ENCODE peak calls at places on chromosome 18, in five cellular contexts. One of them, this sample, is unnamed.

GRCh38 chr18:44626807-44627206 is 53.9 kb upstream of the SETBP1 start:
- DNase-seq in epithelial cell of proximal tubule: no peak
- DNase-seq in CD8-positive, alpha-beta T cell: no peak
- DNase-seq in neural crest cell: no peak
- DNase-seq in AG10803: no peak
- DNase-seq in this sample: no peak

GRCh38 chr18:78799382-78800089 is 180.1 kb upstream of the SALL3 start:
- DNase-seq in neural crest cell: no peak
- DNase-seq in CD8-positive, alpha-beta T cell: no peak
- DNase-seq in epithelial cell of proximal tubule: no peak
- DNase-seq in AG10803: no peak
- DNase-seq in this sample: no peak

GRCh38 chr18:5447442-5447841 is 96.4 kb downstream of the EPB41L3 start:
- DNase-seq in AG10803: no peak
- DNase-seq in CD8-positive, alpha-beta T cell: no peak
- DNase-seq in epithelial cell of proximal tubule: no peak
- DNase-seq in neural crest cell: no peak
- DNase-seq in this sample: no peak

GRCh38 chr18:79442508-79443221 is 46.9 kb downstream of the NFATC1 start:
- DNase-seq in AG10803: peak; percentile 60
- DNase-seq in CD8-positive, alpha-beta T cell: no peak
- DNase-seq in epithelial cell of proximal tubule: no peak
- DNase-seq in neural crest cell: no peak
- DNase-seq in this sample: peak; percentile 28

GRCh38 chr18:55763805-55764204 is 175.8 kb upstream of the TCF4 start:
- DNase-seq in neural crest cell: no peak
- DNase-seq in CD8-positive, alpha-beta T cell: no peak
- DNase-seq in epithelial cell of proximal tubule: no peak
- DNase-seq in AG10803: peak; percentile 6
- DNase-seq in this sample: no peak

GRCh38 chr18:27400001-27400400 is 214.9 kb upstream of the CHST9 start:
- DNase-seq in AG10803: no peak
- DNase-seq in epithelial cell of proximal tubule: no peak
- DNase-seq in CD8-positive, alpha-beta T cell: no peak
- DNase-seq in neural crest cell: no peak
- DNase-seq in this sample: no peak

GRCh38 chr18:67041334-67041733 is 437.4 kb upstream of the CDH19 start:
- DNase-seq in neural crest cell: no peak
- DNase-seq in epithelial cell of proximal tubule: no peak
- DNase-seq in CD8-positive, alpha-beta T cell: no peak
- DNase-seq in AG10803: no peak
- DNase-seq in this sample: no peak

GRCh38 chr18:48408111-48408726 is 964 bp downstream of the ZBTB7C start:
- DNase-seq in neural crest cell: no peak
- DNase-seq in CD8-positive, alpha-beta T cell: no peak
- DNase-seq in AG10803: no peak
- DNase-seq in epithelial cell of proximal tubule: no peak
- DNase-seq in this sample: peak; percentile 3

GRCh38 chr18:58190842-58191530 is 147.0 kb downstream of the NEDD4L start:
- DNase-seq in neural crest cell: no peak
- DNase-seq in CD8-positive, alpha-beta T cell: no peak
- DNase-seq in epithelial cell of proximal tubule: no peak
- DNase-seq in AG10803: no peak
- DNase-seq in this sample: no peak

GRCh38 chr18:9736942-9737813 is 29.1 kb downstream of the RAB31 start:
- DNase-seq in neural crest cell: no peak
- DNase-seq in CD8-positive, alpha-beta T cell: no peak
- DNase-seq in epithelial cell of proximal tubule: no peak
- DNase-seq in AG10803: peak; percentile 52
- DNase-seq in this sample: no peak

GRCh38 chr18:8242306-8242705 is 366.9 kb upstream of the RAB12 start:
- DNase-seq in epithelial cell of proximal tubule: no peak
- DNase-seq in AG10803: no peak
- DNase-seq in CD8-positive, alpha-beta T cell: no peak
- DNase-seq in neural crest cell: no peak
- DNase-seq in this sample: no peak

GRCh38 chr18:74197705-74198341 is 49.5 kb downstream of the TIMM21 start:
- DNase-seq in epithelial cell of proximal tubule: no peak
- DNase-seq in CD8-positive, alpha-beta T cell: no peak
- DNase-seq in AG10803: no peak
- DNase-seq in neural crest cell: no peak
- DNase-seq in this sample: no peak

GRCh38 chr18:57649536-57650495 is 28.2 kb upstream of the NARS1 start:
- DNase-seq in neural crest cell: no peak
- DNase-seq in AG10803: peak; percentile 85
- DNase-seq in epithelial cell of proximal tubule: peak; percentile 47
- DNase-seq in CD8-positive, alpha-beta T cell: no peak
- DNase-seq in this sample: no peak

GRCh38 chr18:59070181-59070912 is 69.3 kb upstream of the SEC11C start:
- DNase-seq in neural crest cell: peak; percentile 96
- DNase-seq in CD8-positive, alpha-beta T cell: peak; percentile 64
- DNase-seq in AG10803: peak; percentile 76
- DNase-seq in epithelial cell of proximal tubule: no peak
- DNase-seq in this sample: peak; percentile 87

GRCh38 chr18:11850821-11851155 is 425 bp upstream of the CHMP1B start:
- DNase-seq in epithelial cell of proximal tubule: peak; percentile 52
- DNase-seq in AG10803: peak; percentile 80
- DNase-seq in neural crest cell: no peak
- DNase-seq in CD8-positive, alpha-beta T cell: no peak
- DNase-seq in this sample: no peak

GRCh38 chr18:2448565-2449151 is 122.6 kb downstream of the METTL4 start:
- DNase-seq in epithelial cell of proximal tubule: no peak
- DNase-seq in CD8-positive, alpha-beta T cell: no peak
- DNase-seq in neural crest cell: no peak
- DNase-seq in AG10803: peak; percentile 38
- DNase-seq in this sample: no peak

GRCh38 chr18:361941-362913 is 94.4 kb upstream of the THOC1 start:
- DNase-seq in neural crest cell: peak; percentile 3
- DNase-seq in CD8-positive, alpha-beta T cell: no peak
- DNase-seq in epithelial cell of proximal tubule: no peak
- DNase-seq in AG10803: peak; percentile 100
- DNase-seq in this sample: no peak

GRCh38 chr18:28365406-28365805 is 188.5 kb upstream of the CDH2 start:
- DNase-seq in AG10803: peak; percentile 1
- DNase-seq in CD8-positive, alpha-beta T cell: no peak
- DNase-seq in epithelial cell of proximal tubule: peak; percentile 40
- DNase-seq in neural crest cell: no peak
- DNase-seq in this sample: no peak

GRCh38 chr18:1361931-1362330 is 457.3 kb downstream of the ADCYAP1 start:
- DNase-seq in neural crest cell: no peak
- DNase-seq in AG10803: no peak
- DNase-seq in epithelial cell of proximal tubule: no peak
- DNase-seq in CD8-positive, alpha-beta T cell: no peak
- DNase-seq in this sample: no peak

GRCh38 chr18:33841221-33841967 is 263.4 kb downstream of the ASXL3 start:
- DNase-seq in CD8-positive, alpha-beta T cell: no peak
- DNase-seq in epithelial cell of proximal tubule: no peak
- DNase-seq in AG10803: no peak
- DNase-seq in neural crest cell: no peak
- DNase-seq in this sample: no peak

GRCh38 chr18:58314284-58314683 is 270.3 kb downstream of the NEDD4L start:
- DNase-seq in CD8-positive, alpha-beta T cell: no peak
- DNase-seq in AG10803: peak; percentile 97
- DNase-seq in neural crest cell: no peak
- DNase-seq in epithelial cell of proximal tubule: peak; percentile 82
- DNase-seq in this sample: no peak

GRCh38 chr18:55381277-55381676 is 206.7 kb downstream of the TCF4 start:
- DNase-seq in epithelial cell of proximal tubule: no peak
- DNase-seq in CD8-positive, alpha-beta T cell: no peak
- DNase-seq in AG10803: peak; percentile 98
- DNase-seq in neural crest cell: no peak
- DNase-seq in this sample: no peak

GRCh38 chr18:12254137-12254819 is at the start of gene CIDEA:
- DNase-seq in AG10803: no peak
- DNase-seq in CD8-positive, alpha-beta T cell: no peak
- DNase-seq in neural crest cell: peak; percentile 36
- DNase-seq in epithelial cell of proximal tubule: no peak
- DNase-seq in this sample: no peak

GRCh38 chr18:33833847-33834246 is 255.8 kb downstream of the ASXL3 start:
- DNase-seq in epithelial cell of proximal tubule: no peak
- DNase-seq in neural crest cell: no peak
- DNase-seq in CD8-positive, alpha-beta T cell: no peak
- DNase-seq in AG10803: no peak
- DNase-seq in this sample: no peak

GRCh38 chr18:11553098-11553940 is 56.1 kb upstream of the SLC35G4 start:
- DNase-seq in neural crest cell: peak; percentile 59
- DNase-seq in epithelial cell of proximal tubule: peak; percentile 6
- DNase-seq in AG10803: peak; percentile 56
- DNase-seq in CD8-positive, alpha-beta T cell: no peak
- DNase-seq in this sample: peak; percentile 52

GRCh38 chr18:12336887-12337286 is 28.8 kb downstream of the TUBB6 start:
- DNase-seq in CD8-positive, alpha-beta T cell: no peak
- DNase-seq in AG10803: peak; percentile 74
- DNase-seq in epithelial cell of proximal tubule: no peak
- DNase-seq in neural crest cell: no peak
- DNase-seq in this sample: no peak

GRCh38 chr18:65606551-65607130 is 144.2 kb upstream of the CDH7 start:
- DNase-seq in CD8-positive, alpha-beta T cell: no peak
- DNase-seq in neural crest cell: no peak
- DNase-seq in epithelial cell of proximal tubule: no peak
- DNase-seq in AG10803: no peak
- DNase-seq in this sample: no peak

GRCh38 chr18:3456686-3457069 is 6.7 kb downstream of the TGIF1 start:
- DNase-seq in neural crest cell: no peak
- DNase-seq in CD8-positive, alpha-beta T cell: no peak
- DNase-seq in epithelial cell of proximal tubule: peak; percentile 90
- DNase-seq in AG10803: no peak
- DNase-seq in this sample: no peak

GRCh38 chr18:3455938-3456685 is 6.1 kb downstream of the TGIF1 start:
- DNase-seq in epithelial cell of proximal tubule: peak; percentile 88
- DNase-seq in AG10803: peak; percentile 66
- DNase-seq in neural crest cell: no peak
- DNase-seq in CD8-positive, alpha-beta T cell: no peak
- DNase-seq in this sample: no peak

GRCh38 chr18:3454365-3455089 is 4.6 kb downstream of the TGIF1 start:
- DNase-seq in AG10803: peak; percentile 75
- DNase-seq in neural crest cell: peak; percentile 26
- DNase-seq in CD8-positive, alpha-beta T cell: no peak
- DNase-seq in epithelial cell of proximal tubule: no peak
- DNase-seq in this sample: peak; percentile 65

GRCh38 chr18:3453540-3454364 is 3.8 kb downstream of the TGIF1 start:
- DNase-seq in AG10803: peak; percentile 99
- DNase-seq in epithelial cell of proximal tubule: no peak
- DNase-seq in neural crest cell: peak; percentile 18
- DNase-seq in CD8-positive, alpha-beta T cell: no peak
- DNase-seq in this sample: no peak

GRCh38 chr18:3455090-3455640 is 5.2 kb downstream of the TGIF1 start:
- DNase-seq in neural crest cell: no peak
- DNase-seq in CD8-positive, alpha-beta T cell: no peak
- DNase-seq in epithelial cell of proximal tubule: no peak
- DNase-seq in AG10803: no peak
- DNase-seq in this sample: no peak
- TF ChIP-seq CTCF in neural crest cell: peak; percentile 11
- TF ChIP-seq CTCF in CD8-positive, alpha-beta T cell: peak; percentile 42
- TF ChIP-seq CTCF in epithelial cell of proximal tubule: no peak
- TF ChIP-seq CTCF in AG10803: no peak
- TF ChIP-seq CTCF in this sample: no peak

DNA sequence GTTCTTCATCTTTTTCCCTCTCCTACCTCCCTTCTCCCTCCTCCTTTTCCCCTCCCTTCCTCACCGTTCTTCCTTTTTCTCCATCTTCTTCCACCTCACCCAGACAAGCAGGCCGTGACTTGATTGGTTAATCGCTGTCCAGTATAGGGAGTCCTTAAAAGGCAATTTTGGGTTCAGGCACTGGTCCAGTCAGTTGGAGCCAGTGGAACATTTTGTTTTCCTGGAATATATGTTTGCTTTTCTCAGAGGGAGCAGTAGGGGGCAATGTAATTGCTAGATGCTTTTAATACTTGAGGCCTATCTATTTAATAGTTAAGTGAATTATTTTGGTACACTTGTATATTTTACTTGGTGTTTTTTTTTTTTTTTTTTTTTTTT is 15.0 kb downstream of the ELAC1 start:
- DNase-seq in epithelial cell of proximal tubule: no peak
- DNase-seq in AG10803: no peak
- DNase-seq in neural crest cell: no peak
- DNase-seq in CD8-positive, alpha-beta T cell: no peak
- DNase-seq in this sample: no peak
- TF ChIP-seq CTCF in epithelial cell of proximal tubule: peak; percentile 37
- TF ChIP-seq CTCF in AG10803: no peak
- TF ChIP-seq CTCF in neural crest cell: no peak
- TF ChIP-seq CTCF in CD8-positive, alpha-beta T cell: no peak
- TF ChIP-seq CTCF in this sample: no peak

GRCh38 chr18:76689646-76690264 is 132.6 kb upstream of the ZNF236 start:
- DNase-seq in AG10803: no peak
- DNase-seq in CD8-positive, alpha-beta T cell: no peak
- DNase-seq in neural crest cell: no peak
- DNase-seq in epithelial cell of proximal tubule: no peak
- DNase-seq in this sample: no peak
- TF ChIP-seq CTCF in AG10803: no peak
- TF ChIP-seq CTCF in CD8-positive, alpha-beta T cell: no peak
- TF ChIP-seq CTCF in neural crest cell: peak; percentile 14
- TF ChIP-seq CTCF in epithelial cell of proximal tubule: no peak
- TF ChIP-seq CTCF in this sample: no peak

DNA sequence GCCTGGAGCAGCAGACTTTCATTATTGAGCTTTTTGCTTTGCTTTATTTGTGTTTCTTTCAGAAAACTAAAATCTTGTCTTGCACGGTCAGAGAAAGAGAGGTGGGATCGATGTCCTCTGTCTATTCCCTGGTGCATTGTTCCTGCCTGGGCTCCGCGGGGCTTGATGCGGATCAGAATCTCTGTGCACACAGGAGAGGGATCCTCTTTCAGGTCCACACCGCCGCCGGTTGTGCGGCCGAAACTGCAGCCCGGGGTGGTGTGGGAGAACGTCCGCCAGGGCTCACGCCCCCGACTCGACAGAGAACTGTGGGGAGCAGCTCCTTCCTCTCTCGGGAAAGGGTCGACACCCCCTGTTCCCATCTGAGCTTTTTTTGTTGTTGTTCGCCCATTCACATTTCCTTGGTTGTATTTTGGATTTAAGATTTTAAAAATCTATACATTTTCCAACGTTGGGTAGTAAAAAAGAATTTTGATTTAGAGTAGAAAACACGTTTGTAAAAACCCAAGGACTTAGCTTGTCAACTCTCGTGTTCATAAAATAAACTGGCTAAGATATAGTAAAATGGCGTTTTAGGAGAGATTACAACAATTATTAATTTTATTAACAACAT is 23.6 kb upstream of the ZNF516 start:
- DNase-seq in neural crest cell: peak; percentile 49
- DNase-seq in AG10803: no peak
- DNase-seq in CD8-positive, alpha-beta T cell: no peak
- DNase-seq in epithelial cell of proximal tubule: no peak
- DNase-seq in this sample: peak; percentile 41
- TF ChIP-seq CTCF in neural crest cell: peak; percentile 25
- TF ChIP-seq CTCF in AG10803: peak; percentile 14
- TF ChIP-seq CTCF in CD8-positive, alpha-beta T cell: no peak
- TF ChIP-seq CTCF in epithelial cell of proximal tubule: no peak
- TF ChIP-seq CTCF in this sample: no peak